ENCODE peak calls at places on chromosome 14, in eight cellular contexts. One of them, this sample, is unnamed.

GRCh38 chr14:32407170-32407569 is 78.1 kb downstream of the AKAP6 start:
- DNase-seq in A549: no peak
- DNase-seq in right lobe of liver: no peak
- DNase-seq in adrenal gland: no peak
- DNase-seq in stomach: no peak
- DNase-seq in Peyer's patch: no peak
- DNase-seq in transverse colon: no peak
- DNase-seq in esophagus squamous epithelium: no peak
- DNase-seq in this sample: no peak

GRCh38 chr14:92677087-92677668 is 71.2 kb downstream of the LGMN start:
- DNase-seq in A549: no peak
- DNase-seq in right lobe of liver: no peak
- DNase-seq in adrenal gland: no peak
- DNase-seq in stomach: no peak
- DNase-seq in Peyer's patch: no peak
- DNase-seq in transverse colon: no peak
- DNase-seq in esophagus squamous epithelium: no peak
- DNase-seq in this sample: no peak

GRCh38 chr14:72573725-72574426 is 320.0 kb downstream of the DPF3 start:
- DNase-seq in A549: no peak
- DNase-seq in right lobe of liver: peak; percentile 71
- DNase-seq in adrenal gland: peak; percentile 50
- DNase-seq in stomach: no peak
- DNase-seq in Peyer's patch: no peak
- DNase-seq in transverse colon: no peak
- DNase-seq in esophagus squamous epithelium: no peak
- DNase-seq in this sample: peak; percentile 27

GRCh38 chr14:75343914-75344313 is 65.3 kb downstream of the FOS start:
- DNase-seq in A549: no peak
- DNase-seq in right lobe of liver: no peak
- DNase-seq in adrenal gland: no peak
- DNase-seq in stomach: no peak
- DNase-seq in Peyer's patch: no peak
- DNase-seq in transverse colon: no peak
- DNase-seq in esophagus squamous epithelium: no peak
- DNase-seq in this sample: no peak

GRCh38 chr14:105141026-105141425 is 27.6 kb downstream of the JAG2 start:
- DNase-seq in A549: no peak
- DNase-seq in right lobe of liver: peak; percentile 17
- DNase-seq in adrenal gland: no peak
- DNase-seq in stomach: no peak
- DNase-seq in Peyer's patch: no peak
- DNase-seq in transverse colon: no peak
- DNase-seq in esophagus squamous epithelium: no peak
- DNase-seq in this sample: no peak

GRCh38 chr14:93941293-93941910 is 14.3 kb downstream of the FAM181A start:
- DNase-seq in A549: no peak
- DNase-seq in right lobe of liver: no peak
- DNase-seq in adrenal gland: no peak
- DNase-seq in stomach: no peak
- DNase-seq in Peyer's patch: no peak
- DNase-seq in transverse colon: no peak
- DNase-seq in esophagus squamous epithelium: no peak
- DNase-seq in this sample: no peak

GRCh38 chr14:105156414-105157375 is 11.9 kb downstream of the JAG2 start:
- DNase-seq in A549: no peak
- DNase-seq in right lobe of liver: no peak
- DNase-seq in adrenal gland: no peak
- DNase-seq in stomach: no peak
- DNase-seq in Peyer's patch: no peak
- DNase-seq in transverse colon: no peak
- DNase-seq in esophagus squamous epithelium: no peak
- DNase-seq in this sample: no peak

GRCh38 chr14:29521526-29522137 is 406.0 kb downstream of the PRKD1 start:
- DNase-seq in A549: no peak
- DNase-seq in right lobe of liver: no peak
- DNase-seq in adrenal gland: no peak
- DNase-seq in stomach: no peak
- DNase-seq in Peyer's patch: no peak
- DNase-seq in transverse colon: no peak
- DNase-seq in esophagus squamous epithelium: no peak
- DNase-seq in this sample: peak; percentile 37

GRCh38 chr14:92789457-92790089 is 4.5 kb upstream of the GOLGA5 start:
- DNase-seq in A549: no peak
- DNase-seq in right lobe of liver: no peak
- DNase-seq in adrenal gland: no peak
- DNase-seq in stomach: no peak
- DNase-seq in Peyer's patch: no peak
- DNase-seq in transverse colon: no peak
- DNase-seq in esophagus squamous epithelium: no peak
- DNase-seq in this sample: no peak

GRCh38 chr14:101075025-101075800 is 171.7 kb upstream of the RTL1 start:
- DNase-seq in A549: no peak
- DNase-seq in right lobe of liver: no peak
- DNase-seq in adrenal gland: no peak
- DNase-seq in stomach: peak; percentile 15
- DNase-seq in Peyer's patch: peak; percentile 15
- DNase-seq in transverse colon: no peak
- DNase-seq in esophagus squamous epithelium: no peak
- DNase-seq in this sample: peak; percentile 6

GRCh38 chr14:36975834-36976233 is 196.6 kb downstream of the SLC25A21 start:
- DNase-seq in A549: no peak
- DNase-seq in right lobe of liver: no peak
- DNase-seq in adrenal gland: no peak
- DNase-seq in stomach: no peak
- DNase-seq in Peyer's patch: no peak
- DNase-seq in transverse colon: no peak
- DNase-seq in esophagus squamous epithelium: no peak
- DNase-seq in this sample: no peak

GRCh38 chr14:94066089-94066676 is 14.8 kb downstream of the DDX24 start:
- DNase-seq in A549: no peak
- DNase-seq in right lobe of liver: no peak
- DNase-seq in adrenal gland: no peak
- DNase-seq in stomach: no peak
- DNase-seq in Peyer's patch: peak; percentile 55
- DNase-seq in transverse colon: peak; percentile 73
- DNase-seq in esophagus squamous epithelium: no peak
- DNase-seq in this sample: peak; percentile 78

GRCh38 chr14:101019541-101019940 is 116.0 kb upstream of the RTL1 start:
- DNase-seq in A549: no peak
- DNase-seq in right lobe of liver: peak; percentile 17
- DNase-seq in adrenal gland: no peak
- DNase-seq in stomach: no peak
- DNase-seq in Peyer's patch: peak; percentile 30
- DNase-seq in transverse colon: peak; percentile 4
- DNase-seq in esophagus squamous epithelium: no peak
- DNase-seq in this sample: no peak

GRCh38 chr14:61475316-61475715 is 153.9 kb downstream of the PRKCH start:
- DNase-seq in A549: peak; percentile 53
- DNase-seq in right lobe of liver: peak; percentile 33
- DNase-seq in adrenal gland: no peak
- DNase-seq in stomach: no peak
- DNase-seq in Peyer's patch: no peak
- DNase-seq in transverse colon: no peak
- DNase-seq in esophagus squamous epithelium: no peak
- DNase-seq in this sample: no peak

GRCh38 chr14:94593749-94594431 is 12.7 kb downstream of the SERPINA5 start:
- DNase-seq in A549: no peak
- DNase-seq in right lobe of liver: peak; percentile 89
- DNase-seq in adrenal gland: peak; percentile 78
- DNase-seq in stomach: no peak
- DNase-seq in Peyer's patch: no peak
- DNase-seq in transverse colon: no peak
- DNase-seq in esophagus squamous epithelium: no peak
- DNase-seq in this sample: no peak

GRCh38 chr14:103476065-103476464 is 46.6 kb downstream of the CKB start:
- DNase-seq in A549: no peak
- DNase-seq in right lobe of liver: no peak
- DNase-seq in adrenal gland: no peak
- DNase-seq in stomach: no peak
- DNase-seq in Peyer's patch: no peak
- DNase-seq in transverse colon: no peak
- DNase-seq in esophagus squamous epithelium: no peak
- DNase-seq in this sample: no peak

GRCh38 chr14:62778847-62779246 is 266.4 kb downstream of the KCNH5 start:
- DNase-seq in A549: no peak
- DNase-seq in right lobe of liver: no peak
- DNase-seq in adrenal gland: no peak
- DNase-seq in stomach: no peak
- DNase-seq in Peyer's patch: no peak
- DNase-seq in transverse colon: no peak
- DNase-seq in esophagus squamous epithelium: no peak
- DNase-seq in this sample: no peak

GRCh38 chr14:75989134-75989533 is 3.6 kb downstream of the IFT43 start:
- DNase-seq in A549: no peak
- DNase-seq in right lobe of liver: peak; percentile 79
- DNase-seq in adrenal gland: peak; percentile 37
- DNase-seq in stomach: no peak
- DNase-seq in Peyer's patch: no peak
- DNase-seq in transverse colon: peak; percentile 20
- DNase-seq in esophagus squamous epithelium: no peak
- DNase-seq in this sample: no peak

GRCh38 chr14:95674613-95675012 is 11.6 kb upstream of the TCL1B start:
- DNase-seq in A549: no peak
- DNase-seq in right lobe of liver: no peak
- DNase-seq in adrenal gland: no peak
- DNase-seq in stomach: no peak
- DNase-seq in Peyer's patch: no peak
- DNase-seq in transverse colon: no peak
- DNase-seq in esophagus squamous epithelium: no peak
- DNase-seq in this sample: no peak
- TF ChIP-seq POLR2A in A549: no peak
- TF ChIP-seq POLR2A in right lobe of liver: no peak
- TF ChIP-seq POLR2A in adrenal gland: no peak
- TF ChIP-seq POLR2A in stomach: no peak
- TF ChIP-seq POLR2A in Peyer's patch: no peak
- TF ChIP-seq POLR2A in transverse colon: no peak
- TF ChIP-seq POLR2A in esophagus squamous epithelium: no peak
- TF ChIP-seq POLR2A in this sample: no peak

GRCh38 chr14:19993438-19993837 is 8.5 kb upstream of the OR4Q2 start:
- DNase-seq in A549: no peak
- DNase-seq in right lobe of liver: no peak
- DNase-seq in adrenal gland: no peak
- DNase-seq in stomach: no peak
- DNase-seq in Peyer's patch: no peak
- DNase-seq in transverse colon: no peak
- DNase-seq in esophagus squamous epithelium: no peak
- DNase-seq in this sample: no peak
- H3K9me3 ChIP-seq in A549: no peaks in the 10 kb centered on the region
- H3K9me3 ChIP-seq in right lobe of liver: no peaks in the 10 kb centered on the region
- H3K9me3 ChIP-seq in adrenal gland: no peaks in the 10 kb centered on the region
- H3K9me3 ChIP-seq in stomach: peaks cover 17% of the 10 kb centered on the region
- H3K9me3 ChIP-seq in Peyer's patch: no peaks in the 10 kb centered on the region
- H3K9me3 ChIP-seq in transverse colon: no peaks in the 10 kb centered on the region
- H3K9me3 ChIP-seq in esophagus squamous epithelium: no peaks in the 10 kb centered on the region
- H3K9me3 ChIP-seq in this sample: no peaks in the 10 kb centered on the region

GRCh38 chr14:21308479-21309237 is 28.8 kb downstream of the RPGRIP1 start:
- DNase-seq in A549: peak; percentile 50
- DNase-seq in right lobe of liver: peak; percentile 93
- DNase-seq in adrenal gland: peak; percentile 85
- DNase-seq in stomach: peak; percentile 89
- DNase-seq in Peyer's patch: peak; percentile 81
- DNase-seq in transverse colon: peak; percentile 90
- DNase-seq in esophagus squamous epithelium: peak; percentile 62
- DNase-seq in this sample: peak; percentile 92
- TF ChIP-seq POLR2A in A549: peak; percentile 41
- TF ChIP-seq POLR2A in right lobe of liver: peak; percentile 89
- TF ChIP-seq POLR2A in adrenal gland: peak; percentile 66
- TF ChIP-seq POLR2A in stomach: no peak
- TF ChIP-seq POLR2A in Peyer's patch: peak; percentile 81
- TF ChIP-seq POLR2A in transverse colon: peak; percentile 84
- TF ChIP-seq POLR2A in esophagus squamous epithelium: peak; percentile 72
- TF ChIP-seq POLR2A in this sample: no peak

GRCh38 chr14:95698287-95698686 is 12.1 kb downstream of the TCL1B start:
- DNase-seq in A549: no peak
- DNase-seq in right lobe of liver: no peak
- DNase-seq in adrenal gland: no peak
- DNase-seq in stomach: no peak
- DNase-seq in Peyer's patch: no peak
- DNase-seq in transverse colon: no peak
- DNase-seq in esophagus squamous epithelium: no peak
- DNase-seq in this sample: no peak

GRCh38 chr14:95695051-95695450 is 8.8 kb downstream of the TCL1B start:
- DNase-seq in A549: no peak
- DNase-seq in right lobe of liver: no peak
- DNase-seq in adrenal gland: no peak
- DNase-seq in stomach: no peak
- DNase-seq in Peyer's patch: no peak
- DNase-seq in transverse colon: no peak
- DNase-seq in esophagus squamous epithelium: no peak
- DNase-seq in this sample: no peak

GRCh38 chr14:95697764-95698163 is 11.5 kb downstream of the TCL1B start:
- DNase-seq in A549: no peak
- DNase-seq in right lobe of liver: no peak
- DNase-seq in adrenal gland: no peak
- DNase-seq in stomach: no peak
- DNase-seq in Peyer's patch: no peak
- DNase-seq in transverse colon: no peak
- DNase-seq in esophagus squamous epithelium: no peak
- DNase-seq in this sample: no peak

GRCh38 chr14:95695913-95696312 is 9.7 kb downstream of the TCL1B start:
- DNase-seq in A549: no peak
- DNase-seq in right lobe of liver: no peak
- DNase-seq in adrenal gland: no peak
- DNase-seq in stomach: no peak
- DNase-seq in Peyer's patch: no peak
- DNase-seq in transverse colon: no peak
- DNase-seq in esophagus squamous epithelium: no peak
- DNase-seq in this sample: no peak

GRCh38 chr14:95696741-95697140 is 10.5 kb downstream of the TCL1B start:
- DNase-seq in A549: no peak
- DNase-seq in right lobe of liver: no peak
- DNase-seq in adrenal gland: no peak
- DNase-seq in stomach: no peak
- DNase-seq in Peyer's patch: no peak
- DNase-seq in transverse colon: no peak
- DNase-seq in esophagus squamous epithelium: no peak
- DNase-seq in this sample: no peak
- H3K9me3 ChIP-seq in A549: no peaks in the 10 kb centered on the region
- H3K9me3 ChIP-seq in right lobe of liver: no peaks in the 10 kb centered on the region
- H3K9me3 ChIP-seq in adrenal gland: no peaks in the 10 kb centered on the region
- H3K9me3 ChIP-seq in stomach: no peaks in the 10 kb centered on the region
- H3K9me3 ChIP-seq in Peyer's patch: no peaks in the 10 kb centered on the region
- H3K9me3 ChIP-seq in transverse colon: no peaks in the 10 kb centered on the region
- H3K9me3 ChIP-seq in esophagus squamous epithelium: no peaks in the 10 kb centered on the region
- H3K9me3 ChIP-seq in this sample: no peaks in the 10 kb centered on the region

GRCh38 chr14:53999061-53999488 is 42.5 kb upstream of the BMP4 start:
- DNase-seq in A549: no peak
- DNase-seq in right lobe of liver: no peak
- DNase-seq in adrenal gland: no peak
- DNase-seq in stomach: no peak
- DNase-seq in Peyer's patch: no peak
- DNase-seq in transverse colon: no peak
- DNase-seq in esophagus squamous epithelium: no peak
- DNase-seq in this sample: no peak
- TF ChIP-seq POLR2A in A549: no peak
- TF ChIP-seq POLR2A in right lobe of liver: no peak
- TF ChIP-seq POLR2A in adrenal gland: no peak
- TF ChIP-seq POLR2A in stomach: no peak
- TF ChIP-seq POLR2A in Peyer's patch: no peak
- TF ChIP-seq POLR2A in transverse colon: no peak
- TF ChIP-seq POLR2A in esophagus squamous epithelium: no peak
- TF ChIP-seq POLR2A in this sample: no peak

GRCh38 chr14:26385302-26385701 is 212.5 kb downstream of the NOVA1 start:
- DNase-seq in A549: no peak
- DNase-seq in right lobe of liver: no peak
- DNase-seq in adrenal gland: no peak
- DNase-seq in stomach: no peak
- DNase-seq in Peyer's patch: no peak
- DNase-seq in transverse colon: no peak
- DNase-seq in esophagus squamous epithelium: no peak
- DNase-seq in this sample: no peak
- H3K9me3 ChIP-seq in A549: no peaks in the 10 kb centered on the region
- H3K9me3 ChIP-seq in right lobe of liver: no peaks in the 10 kb centered on the region
- H3K9me3 ChIP-seq in adrenal gland: no peaks in the 10 kb centered on the region
- H3K9me3 ChIP-seq in stomach: no peaks in the 10 kb centered on the region
- H3K9me3 ChIP-seq in Peyer's patch: no peaks in the 10 kb centered on the region
- H3K9me3 ChIP-seq in transverse colon: no peaks in the 10 kb centered on the region
- H3K9me3 ChIP-seq in esophagus squamous epithelium: no peaks in the 10 kb centered on the region
- H3K9me3 ChIP-seq in this sample: no peaks in the 10 kb centered on the region